ENCODE peak calls at places on chromosomes 3 and 15, in five cellular contexts. J is NCI-H510A, D is fibroblast of lung, I is astrocyte of the spinal cord, C is HuH-7.5. Z is an unnamed sample.

GRCh38 chr15:39213385-39213840 is 367.5 kb upstream of the THBS1 start:
- DNase-seq in J (peak), D (peak), I (peak), C (no peak), Z (peak)

GRCh38 chr3:43856351-43856750 is 165.6 kb downstream of the ABHD5 start:
- DNase-seq in J (no peak), D (no peak), I (no peak), C (no peak), Z (no peak)

GRCh38 chr3:190491533-190492054 is 22.3 kb upstream of the IL1RAP start:
- DNase-seq in J (no peak), D (peak), I (no peak), C (no peak), Z (no peak)

GRCh38 chr15:80599359-80599758 is 95.8 kb upstream of the ABHD17C start:
- DNase-seq in J (no peak), D (peak), I (peak), C (no peak), Z (no peak)

GRCh38 chr3:192022412-192022811 is 561.4 kb downstream of the PYDC2 start:
- DNase-seq in J (no peak), D (peak), I (peak), C (no peak), Z (no peak)

GRCh38 chr3:148450819-148451218 is 246.9 kb upstream of the AGTR1 start:
- DNase-seq in J (peak), D (no peak), I (no peak), C (no peak), Z (peak)

GRCh38 chr3:9951962-9952805 is at the start of gene PRRT3:
- DNase-seq in J (no peak), D (peak), I (peak), C (peak), Z (no peak)

GRCh38 chr3:154898398-154898797 is 181.7 kb upstream of the MME start:
- DNase-seq in J (no peak), D (no peak), I (no peak), C (no peak), Z (no peak)

GRCh38 chr3:71173421-71173975 is 410.0 kb downstream of the FOXP1 start:
- DNase-seq in J (no peak), D (peak), I (peak), C (no peak), Z (no peak)

GRCh38 chr3:57382933-57383332 is 90.4 kb upstream of the ASB14 start:
- DNase-seq in J (no peak), D (peak), I (peak), C (no peak), Z (no peak)

GRCh38 chr3:42066516-42067181 is 24.5 kb upstream of the TRAK1 start:
- DNase-seq in J (no peak), D (peak), I (peak), C (no peak), Z (peak)

GRCh38 chr3:100682854-100683760 is 26.2 kb upstream of the TFG start:
- DNase-seq in J (no peak), D (no peak), I (no peak), C (no peak), Z (no peak)

GRCh38 chr15:20351448-20351961 is 190.1 kb downstream of the GOLGA6L6 start:
- DNase-seq in J (no peak), D (no peak), I (no peak), C (no peak), Z (no peak)

GRCh38 chr3:195226445-195226844 is 44.5 kb downstream of the XXYLT1 start:
- DNase-seq in J (no peak), D (no peak), I (no peak), C (no peak), Z (no peak)

GRCh38 chr3:196569003-196569516 is 600 bp downstream of the FBXO45 start:
- DNase-seq in J (peak), D (peak), I (peak), C (peak), Z (peak)

GRCh38 chr3:101722394-101723173 is 1.8 kb upstream of the CEP97 start:
- DNase-seq in J (no peak), D (no peak), I (no peak), C (no peak), Z (no peak)

GRCh38 chr15:88834211-88834812 is 31.1 kb downstream of the ACAN start:
- DNase-seq in J (no peak), D (peak), I (peak), C (peak), Z (no peak)

GRCh38 chr3:174949523-174949922 is 90.4 kb downstream of the NAALADL2 start:
- DNase-seq in J (no peak), D (peak), I (peak), C (no peak), Z (no peak)

GRCh38 chr15:69838951-69839350 is 258.8 kb downstream of the TLE3 start:
- DNase-seq in J (no peak), D (no peak), I (no peak), C (no peak), Z (no peak)